ENCODE peak calls at places on chromosomes 1 and 21, in eight cellular contexts. D is GM23248; C is lower lobe of right lung; V is activated T-cell treated with anti-CD3 and anti-CD28 coated beads, Interleukin-2, amount 50 U/mL, for 72 hours; M is stimulated activated CD4-positive, alpha-beta T cell treated with anti-CD3 and anti-CD28 coated beads, Interleukin-12 subunit alpha, Interleukin-12 subunit beta, amount 100 ng/mL, for 24 hours; P is lung; G is cardiac septum; H is posterior cingulate gyrus. K is an unnamed sample.
A peak's percentile ranks its signal among the peaks of the same experiment; 100 is the strongest.

GRCh38 chr1:168742386-168742785 is 13.4 kb upstream of the DPT start:
- DNase-seq in D (no peak), C (no peak), V (no peak), M (no peak), P (no peak), G (no peak), H (no peak), K (no peak)

GRCh38 chr1:225987491-225988316 is 11.4 kb downstream of the SDE2 start:
- DNase-seq in D (peak; percentile 69), C (no peak), V (no peak), M (no peak), P (no peak), G (no peak), H (no peak), K (no peak)

GRCh38 chr1:167093863-167094516 is at the start of gene STYXL2:
- DNase-seq in D (no peak), C (no peak), V (no peak), M (no peak), P (no peak), G (no peak), H (no peak), K (peak; percentile 24)

GRCh38 chr1:61238371-61238689 is 156.0 kb downstream of the NFIA start:
- DNase-seq in D (no peak), C (no peak), V (no peak), M (no peak), P (no peak), G (no peak), H (no peak), K (no peak)

GRCh38 chr1:152036316-152037216 is at the start of gene S100A11:
- DNase-seq in D (peak; percentile 97), C (peak; percentile 97), V (peak; percentile 90), M (peak; percentile 61), P (peak; percentile 93), G (peak; percentile 96), H (peak; percentile 46), K (peak; percentile 92)

GRCh38 chr1:102595106-102595505 is 513.2 kb downstream of the COL11A1 start:
- DNase-seq in D (no peak), C (no peak), V (no peak), M (no peak), P (no peak), G (no peak), H (no peak), K (no peak)

GRCh38 chr1:8384577-8384976 is 66.7 kb downstream of the SLC45A1 start:
- DNase-seq in D (peak; percentile 44), C (no peak), V (no peak), M (no peak), P (no peak), G (no peak), H (peak; percentile 52), K (no peak)

GRCh38 chr1:96520542-96520941 is 201.0 kb upstream of the PTBP2 start:
- DNase-seq in D (peak; percentile 38), C (no peak), V (no peak), M (no peak), P (no peak), G (no peak), H (no peak), K (no peak)

GRCh38 chr1:8423134-8423701 is 105.3 kb downstream of the SLC45A1 start:
- DNase-seq in D (peak; percentile 61), C (peak; percentile 58), V (peak; percentile 55), M (no peak), P (no peak), G (no peak), H (peak; percentile 35), K (peak; percentile 38)

GRCh38 chr1:244217711-244218110 is 166.6 kb downstream of the ZBTB18 start:
- DNase-seq in D (no peak), C (no peak), V (no peak), M (no peak), P (no peak), G (no peak), H (no peak), K (no peak)

GRCh38 chr21:34921151-34921550 is 128.0 kb downstream of the RUNX1 start:
- DNase-seq in D (no peak), C (no peak), V (no peak), M (no peak), P (no peak), G (no peak), H (no peak), K (no peak)

GRCh38 chr1:53629101-53629691 is 109.8 kb downstream of the GLIS1 start:
- DNase-seq in D (no peak), C (no peak), V (no peak), M (no peak), P (no peak), G (no peak), H (no peak), K (no peak)

GRCh38 chr1:172838681-172839313 is 179.9 kb downstream of the FASLG start:
- DNase-seq in D (no peak), C (no peak), V (no peak), M (no peak), P (no peak), G (no peak), H (no peak), K (no peak)

GRCh38 chr1:168266644-168267186 is 14.0 kb upstream of the TBX19 start:
- DNase-seq in D (peak; percentile 42), C (no peak), V (no peak), M (no peak), P (no peak), G (no peak), H (no peak), K (no peak)

GRCh38 chr21:38993561-38993960 is 187.8 kb downstream of the ETS2 start:
- DNase-seq in D (peak; percentile 92), C (no peak), V (no peak), M (no peak), P (peak; percentile 78), G (no peak), H (no peak), K (no peak)

GRCh38 chr21:32806810-32807386 is 35.3 kb upstream of the PAXBP1 start:
- DNase-seq in D (peak; percentile 39), C (no peak), V (peak; percentile 21), M (peak; percentile 28), P (no peak), G (no peak), H (no peak), K (no peak)

GRCh38 chr1:37753473-37754321 is 11.2 kb downstream of the EPHA10 start:
- DNase-seq in D (no peak), C (no peak), V (peak; percentile 15), M (no peak), P (no peak), G (no peak), H (no peak), K (no peak)

GRCh38 chr1:183164350-183164749 is 21.7 kb upstream of the LAMC2 start:
- DNase-seq in D (peak; percentile 64), C (no peak), V (no peak), M (no peak), P (no peak), G (no peak), H (no peak), K (no peak)

GRCh38 chr1:199747984-199748383 is 279.5 kb upstream of the NR5A2 start:
- DNase-seq in D (no peak), C (no peak), V (no peak), M (no peak), P (no peak), G (no peak), H (no peak), K (no peak)

GRCh38 chr1:93552751-93553455 is 105.0 kb downstream of the FNBP1L start:
- DNase-seq in D (peak; percentile 58), C (no peak), V (no peak), M (no peak), P (no peak), G (no peak), H (no peak), K (no peak)

GRCh38 chr1:171623651-171624331 is 1.7 kb downstream of the MYOCOS start:
- DNase-seq in D (no peak), C (no peak), V (no peak), M (no peak), P (no peak), G (no peak), H (no peak), K (no peak)

GRCh38 chr1:209743145-209743482 is 12.7 kb upstream of the TRAF3IP3 start:
- DNase-seq in D (peak; percentile 58), C (no peak), V (peak; percentile 32), M (no peak), P (no peak), G (no peak), H (peak; percentile 38), K (no peak)

GRCh38 chr21:14754259-14754604 is 208.1 kb upstream of the SAMSN1 start:
- DNase-seq in D (no peak), C (no peak), V (no peak), M (no peak), P (no peak), G (no peak), H (no peak), K (no peak)

GRCh38 chr1:231626535-231626950 is at the start of gene DISC1:
- DNase-seq in D (peak; percentile 85), C (peak; percentile 89), V (peak; percentile 77), M (no peak), P (peak; percentile 78), G (peak; percentile 93), H (peak; percentile 63), K (peak; percentile 84)

GRCh38 chr1:31122101-31122735 is 56.7 kb upstream of the PUM1 start:
- DNase-seq in D (no peak), C (no peak), V (no peak), M (no peak), P (no peak), G (no peak), H (no peak), K (no peak)

GRCh38 chr1:162166934-162167615 is 97.6 kb downstream of the NOS1AP start:
- DNase-seq in D (no peak), C (no peak), V (no peak), M (no peak), P (no peak), G (no peak), H (no peak), K (no peak)

GRCh38 chr1:83693409-83694126 is 305.4 kb downstream of the TTLL7 start:
- DNase-seq in D (peak; percentile 12), C (no peak), V (no peak), M (no peak), P (no peak), G (no peak), H (no peak), K (no peak)

GRCh38 chr1:36223373-36223995 is 759 bp upstream of the THRAP3 start:
- DNase-seq in D (peak; percentile 79), C (no peak), V (peak; percentile 57), M (no peak), P (no peak), G (no peak), H (no peak), K (no peak)

GRCh38 chr1:17188217-17188616 is 16.7 kb upstream of the PADI1 start:
- DNase-seq in D (no peak), C (no peak), V (no peak), M (no peak), P (no peak), G (no peak), H (no peak), K (no peak)

GRCh38 chr21:46557919-46558392 is 46.9 kb downstream of the S100B start:
- DNase-seq in D (no peak), C (no peak), V (no peak), M (no peak), P (no peak), G (peak; percentile 49), H (no peak), K (no peak)

GRCh38 chr1:109762821-109763645 is 690 bp downstream of the EPS8L3 start:
- DNase-seq in D (peak; percentile 46), C (peak; percentile 43), V (no peak), M (no peak), P (no peak), G (peak; percentile 70), H (peak; percentile 6), K (peak; percentile 5)

GRCh38 chr1:182616130-182617074 is 12.2 kb upstream of the RGS16 start:
- DNase-seq in D (peak; percentile 70), C (peak; percentile 88), V (peak; percentile 94), M (peak; percentile 60), P (peak; percentile 78), G (peak; percentile 83), H (peak; percentile 53), K (peak; percentile 63)

GRCh38 chr21:25881524-25882376 is 147.0 kb downstream of the GABPA start:
- DNase-seq in D (peak; percentile 67), C (peak; percentile 74), V (peak; percentile 65), M (no peak), P (peak; percentile 64), G (peak; percentile 82), H (peak; percentile 76), K (peak; percentile 63)

K was measured in heart right ventricle.